ENCODE peak calls at places on chromosomes 2 and 18, in four cellular contexts. C, W, H and E are unnamed samples.

GRCh38 chr2:8966123-8966908 is 37.2 kb downstream of the MBOAT2 start:
- DNase-seq in W (peak; percentile 17), C (no peak), H (no peak), E (no peak)

GRCh38 chr2:220279372-220279771 is 651.9 kb downstream of the SLC4A3 start:
- DNase-seq in C (peak; percentile 62), W (no peak), H (no peak), E (no peak)

GRCh38 chr2:129237966-129238725 is 741.3 kb upstream of the RAB6C start:
- DNase-seq in W (no peak), H (no peak), C (no peak), E (no peak)

GRCh38 chr2:42742740-42743666 is 20.9 kb downstream of the OXER1 start:
- DNase-seq in H (no peak), W (no peak), C (no peak), E (no peak)

GRCh38 chr18:54880706-54881105 is 52.4 kb downstream of the RAB27B start:
- DNase-seq in C (peak; percentile 56), H (no peak), W (no peak), E (no peak)

GRCh38 chr18:23270999-23271680 is 135.9 kb downstream of the CABLES1 start:
- DNase-seq in W (no peak), H (no peak), C (no peak), E (no peak)

GRCh38 chr2:30656079-30656478 is 151.2 kb downstream of the CAPN13 start:
- DNase-seq in C (no peak), H (no peak), W (no peak), E (no peak)

GRCh38 chr2:191245046-191245868 is at the start of gene MYO1B:
- DNase-seq in H (peak; percentile 82), C (peak; percentile 89), W (peak; percentile 10), E (peak; percentile 75)

GRCh38 chr2:102449370-102449974 is 23.6 kb upstream of the SLC9A4 start:
- DNase-seq in H (peak; percentile 30), W (peak; percentile 35), C (peak; percentile 42), E (peak; percentile 37)

GRCh38 chr18:60019463-60019840 is 119.7 kb downstream of the PMAIP1 start:
- DNase-seq in H (no peak), C (peak; percentile 35), W (no peak), E (no peak)

DNA sequence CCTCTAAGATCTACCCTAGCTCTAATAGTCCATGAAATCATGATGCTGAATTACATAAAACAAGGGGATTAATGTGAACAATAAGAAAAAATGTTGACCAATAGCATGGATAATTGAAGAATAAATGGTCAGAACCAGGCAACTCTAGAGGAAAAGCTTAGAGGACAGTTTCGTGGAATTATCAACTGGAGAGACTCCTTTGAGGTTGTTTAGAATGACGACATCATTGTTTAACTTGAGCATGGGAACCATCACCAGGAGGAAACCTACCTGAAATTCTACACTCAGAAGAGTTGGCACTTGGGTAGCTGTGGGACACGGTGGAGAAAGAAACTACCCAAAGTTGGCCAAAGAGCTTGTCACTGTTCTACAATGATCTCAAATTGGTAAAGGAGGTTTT is 179.2 kb upstream of the EPAS1 start:
- DNase-seq in H (no peak), W (no peak), C (no peak), E (no peak)
- H3K4me1 ChIP-seq in H (peaks cover 37% of the 10 kb centered on the region), W (no peaks in the 10 kb centered on the region), C (peaks cover 80% of the 10 kb centered on the region), E (peaks cover 6% of the 10 kb centered on the region)

GRCh38 chr2:226674123-226674522 is 125.5 kb downstream of the IRS1 start:
- DNase-seq in C (no peak), H (no peak), W (no peak), E (no peak)

GRCh38 chr2:226677080-226677479 is 122.5 kb downstream of the IRS1 start:
- DNase-seq in W (no peak), H (no peak), C (no peak), E (no peak)

GRCh38 chr2:226679389-226680057 is 120.1 kb downstream of the IRS1 start:
- DNase-seq in C (no peak), H (no peak), W (no peak), E (no peak)

GRCh38 chr2:226678422-226678821 is 121.2 kb downstream of the IRS1 start:
- DNase-seq in W (no peak), H (peak; percentile 58), C (no peak), E (peak; percentile 42)

DNA sequence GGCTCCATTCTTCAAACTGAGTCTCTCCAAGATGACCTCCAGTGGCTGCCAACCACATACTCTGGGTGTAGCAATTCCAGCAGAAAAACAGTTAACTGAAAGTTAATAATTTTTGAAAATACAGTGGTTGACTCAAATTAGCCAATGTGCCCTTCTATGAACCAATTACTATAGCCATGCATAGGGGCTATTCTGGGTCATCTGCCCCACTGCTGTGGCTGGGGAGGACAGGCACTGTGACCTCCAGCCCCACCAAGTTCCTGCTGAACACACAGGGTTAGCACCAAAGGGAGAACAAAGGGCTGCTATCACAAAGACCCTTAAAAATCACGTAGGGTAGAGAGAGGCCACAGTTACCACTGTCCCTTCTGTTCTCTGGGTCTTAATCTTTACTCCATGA is 123.0 kb downstream of the IRS1 start:
- DNase-seq in H (no peak), C (no peak), W (no peak), E (no peak)
- TF ChIP-seq EP300 in H (no peak), C (no peak), W (no peak), E (no peak)

GRCh38 chr2:118716102-118716501 is 131.3 kb downstream of the EN1 start:
- DNase-seq in H (no peak), C (no peak), W (no peak), E (no peak)

GRCh38 chr2:118714115-118714514 is 133.3 kb downstream of the EN1 start:
- DNase-seq in C (no peak), W (no peak), H (no peak), E (no peak)

GRCh38 chr2:118710481-118710880 is 137.0 kb downstream of the EN1 start:
- DNase-seq in W (no peak), H (no peak), C (no peak), E (no peak)

GRCh38 chr2:118709786-118710185 is 137.7 kb downstream of the EN1 start:
- DNase-seq in H (no peak), C (no peak), W (no peak), E (no peak)

GRCh38 chr2:118711603-118712002 is 135.8 kb downstream of the EN1 start:
- DNase-seq in H (no peak), C (no peak), W (no peak), E (no peak)
- H3K4me1 ChIP-seq in H (no peaks in the 10 kb centered on the region), C (no peaks in the 10 kb centered on the region), W (no peaks in the 10 kb centered on the region), E (no peaks in the 10 kb centered on the region)

DNA sequence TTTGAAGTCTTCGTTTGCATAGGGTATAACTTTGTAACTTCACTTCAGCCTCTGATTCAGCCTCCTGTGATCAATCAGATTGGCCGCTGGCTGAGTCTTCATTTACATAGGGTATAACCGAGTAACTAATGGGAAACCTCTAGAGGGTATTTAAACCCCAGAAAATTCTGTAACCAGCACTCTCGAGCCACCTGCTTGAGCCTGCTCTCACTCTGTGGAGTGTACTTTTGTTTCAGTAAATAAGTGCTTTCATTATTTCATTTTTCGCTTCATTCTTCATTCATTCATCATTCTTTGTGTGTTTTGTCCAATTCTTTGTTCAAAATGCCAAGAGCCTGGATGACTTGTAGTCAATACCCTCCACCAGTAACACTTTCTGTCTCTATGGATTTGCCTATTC is 56.4 kb downstream of the CCDC85A start:
- DNase-seq in C (no peak), H (no peak), W (no peak), E (no peak)
- TF ChIP-seq EP300 in C (no peak), H (no peak), W (no peak), E (no peak)

GRCh38 chr18:77098554-77099174 is 33.9 kb downstream of the MBP start:
- DNase-seq in W (no peak), H (no peak), C (no peak), E (no peak)
- H3K4me1 ChIP-seq in W (no peaks in the 10 kb centered on the region), H (peaks cover 28% of the 10 kb centered on the region), C (peaks cover 49% of the 10 kb centered on the region), E (peaks cover 100% of the 10 kb centered on the region)